ENCODE peak calls at places on chromosome 3, in eight cellular contexts. E is stimulated activated naive B cell treated with anti-CD40 and anti-IgM and Interleukin-4, amounts not matched to agents 10 μg/mL and 1 μg/mL and 100 μg/mL, for 72 hours; Z is foreskin fibroblast; I is MM.1S; G is stimulated activated CD8-positive, alpha-beta memory T cell treated with anti-CD3 and anti-CD28 coated beads, Interleukin-15, amount 100 ng/mL, for 4 hours; T is hypothalamus; O is CD8-positive, alpha-beta memory T cell; B is Right ventricle myocardium superior. U is an unnamed sample.

GRCh38 chr3:64151335-64151871 is 73.9 kb downstream of the PRICKLE2 start:
- DNase-seq in E (no peak), Z (no peak), I (no peak), G (no peak), T (no peak), O (no peak), B (no peak), U (no peak)

GRCh38 chr3:122691195-122691594 is 10.6 kb downstream of the PARP14 start:
- DNase-seq in E (peak; percentile 16), Z (peak; percentile 66), I (no peak), G (no peak), T (no peak), O (no peak), B (no peak), U (peak; percentile 61)

GRCh38 chr3:129651316-129652202 is 45.1 kb upstream of the PLXND1 start:
- DNase-seq in E (no peak), Z (peak; percentile 89), I (no peak), G (no peak), T (peak; percentile 25), O (no peak), B (no peak), U (peak; percentile 71)

GRCh38 chr3:168223085-168223484 is 127.4 kb upstream of the GOLIM4 start:
- DNase-seq in E (no peak), Z (no peak), I (no peak), G (no peak), T (no peak), O (no peak), B (no peak), U (no peak)

GRCh38 chr3:68306571-68306970 is 625.8 kb downstream of the TAFA4 start:
- DNase-seq in E (no peak), Z (peak; percentile 0), I (peak; percentile 61), G (no peak), T (no peak), O (no peak), B (no peak), U (no peak)

GRCh38 chr3:185656321-185656840 is 70.3 kb downstream of the SENP2 start:
- DNase-seq in E (no peak), Z (peak; percentile 98), I (no peak), G (no peak), T (no peak), O (no peak), B (peak; percentile 68), U (peak; percentile 97)

GRCh38 chr3:147364771-147365170 is 41.6 kb downstream of the ZIC4 start:
- DNase-seq in E (no peak), Z (no peak), I (no peak), G (no peak), T (no peak), O (no peak), B (no peak), U (no peak)

GRCh38 chr3:53730565-53730964 is 115.7 kb downstream of the CHDH start:
- DNase-seq in E (no peak), Z (peak; percentile 44), I (no peak), G (no peak), T (peak; percentile 31), O (no peak), B (peak; percentile 74), U (no peak)

GRCh38 chr3:120459196-120459595 is 8.4 kb upstream of the FSTL1 start:
- DNase-seq in E (no peak), Z (no peak), I (no peak), G (no peak), T (no peak), O (no peak), B (no peak), U (no peak)

GRCh38 chr3:169002689-169003088 is 660.8 kb downstream of the MECOM start:
- DNase-seq in E (no peak), Z (no peak), I (no peak), G (no peak), T (no peak), O (no peak), B (no peak), U (no peak)

GRCh38 chr3:183918178-183918577 is 33.5 kb upstream of the PARL start:
- DNase-seq in E (no peak), Z (peak; percentile 28), I (no peak), G (no peak), T (no peak), O (no peak), B (no peak), U (no peak)

GRCh38 chr3:27289769-27290413 is 79.3 kb downstream of the NEK10 start:
- DNase-seq in E (no peak), Z (peak; percentile 3), I (no peak), G (no peak), T (no peak), O (no peak), B (no peak), U (no peak)

GRCh38 chr3:194231840-194232832 is 96.2 kb downstream of the HES1 start:
- DNase-seq in E (no peak), Z (no peak), I (no peak), G (no peak), T (no peak), O (no peak), B (no peak), U (no peak)

GRCh38 chr3:149898771-149899170 is 71.9 kb downstream of the PFN2 start:
- DNase-seq in E (no peak), Z (peak; percentile 64), I (no peak), G (no peak), T (no peak), O (no peak), B (no peak), U (peak; percentile 67)